ENCODE peak calls at places on chromosomes 13 and 19, in six cellular contexts. C is astrocyte of the cerebellum; S is aorta; D is IMR-90; Q is frontal cortex; A is activated CD8-positive, alpha-beta memory T cell treated with anti-CD3 and anti-CD28 coated beads for 24 hours. H is an unnamed sample.

GRCh38 chr19:18282788-18283141 is 1.3 kb upstream of the JUND start:
- DNase-seq in C (no peak), S (no peak), D (no peak), Q (no peak), A (peak), H (no peak)

GRCh38 chr13:30865131-30866009 is 40.7 kb upstream of the MEDAG start:
- DNase-seq in C (peak), S (peak), D (peak), Q (peak), A (peak), H (peak)

GRCh38 chr13:82947121-82948077 is 934.9 kb downstream of the SLITRK1 start:
- DNase-seq in C (no peak), S (no peak), D (peak), Q (no peak), A (no peak), H (no peak)

GRCh38 chr19:54502518-54503048 is at the start of gene LAIR2:
- DNase-seq in C (no peak), S (no peak), D (no peak), Q (no peak), A (no peak), H (no peak)

GRCh38 chr13:28047784-28048388 is 52.5 kb downstream of the FLT3 start:
- DNase-seq in C (no peak), S (no peak), D (peak), Q (no peak), A (no peak), H (no peak)

GRCh38 chr19:58395979-58396627 is 647 bp downstream of the RNF225 start:
- DNase-seq in C (no peak), S (peak), D (no peak), Q (no peak), A (no peak), H (no peak)

GRCh38 chr19:49109051-49109450 is 5.1 kb upstream of the LIN7B start:
- DNase-seq in C (no peak), S (no peak), D (no peak), Q (no peak), A (no peak), H (no peak)

GRCh38 chr19:13969897-13970296 is 17.6 kb downstream of the DCAF15 start:
- DNase-seq in C (no peak), S (no peak), D (no peak), Q (no peak), A (no peak), H (no peak)

GRCh38 chr13:29923554-29924481 is 73.4 kb upstream of the UBL3 start:
- DNase-seq in C (peak), S (peak), D (peak), Q (no peak), A (peak), H (peak)

GRCh38 chr13:40477623-40478608 is 188.5 kb downstream of the FOXO1 start:
- DNase-seq in C (no peak), S (peak), D (no peak), Q (no peak), A (no peak), H (no peak)

GRCh38 chr13:77697208-77698103 is at the start of gene SLAIN1:
- DNase-seq in C (peak), S (peak), D (peak), Q (peak), A (peak), H (peak)

GRCh38 chr13:32045963-32046785 is 14.6 kb downstream of the FRY start:
- DNase-seq in C (no peak), S (no peak), D (peak), Q (no peak), A (no peak), H (no peak)

GRCh38 chr13:73368608-73369007 is 309.8 kb downstream of the KLF5 start:
- DNase-seq in C (no peak), S (no peak), D (no peak), Q (no peak), A (no peak), H (no peak)

GRCh38 chr19:49421039-49421877 is 2.0 kb downstream of the PTH2 start:
- DNase-seq in C (no peak), S (peak), D (peak), Q (peak), A (no peak), H (peak)

GRCh38 chr13:29849071-29849541 is 1.3 kb downstream of the UBL3 start:
- DNase-seq in C (no peak), S (peak), D (peak), Q (no peak), A (no peak), H (peak)

GRCh38 chr19:28377077-28377476 is 835.9 kb downstream of the UQCRFS1 start:
- DNase-seq in C (no peak), S (no peak), D (no peak), Q (no peak), A (no peak), H (no peak)